ENCODE peak calls at places on chromosomes 11 and 22, in ten cellular contexts. P is DMS79 treated with DMSO at 0.1 percent for 48 hours; J is HS-5; D is Right ventricle myocardium inferior; M is dorsolateral prefrontal cortex; I is cerebellum; H is activated T-helper 9 cell treated with anti-CD3 and anti-CD28 coated beads, Interleukin-2, amount 50 U/mL, for 16 hours; O is kidney glomerular epithelial cell; G is SJSA1; R is KG1. V is an unnamed sample.

GRCh38 chr11:22263613-22264012 is 70.7 kb downstream of the ANO5 start:
- DNase-seq in M (no peak), G (no peak), H (no peak), I (no peak), D (no peak), P (peak), O (no peak), R (no peak), J (no peak), V (no peak)

GRCh38 chr11:65743928-65744698 is 23.5 kb upstream of the RNASEH2C start:
- DNase-seq in M (no peak), P (no peak), R (no peak), H (no peak), D (no peak), G (peak), J (no peak), O (no peak), I (no peak), V (no peak)

GRCh38 chr22:45171830-45172229 is 8.1 kb downstream of the NUP50 start:
- DNase-seq in P (no peak), M (no peak), J (no peak), G (no peak), I (no peak), H (no peak), D (no peak), R (no peak), O (no peak), V (no peak)

GRCh38 chr11:20670932-20671403 is 1.6 kb downstream of the NELL1 start:
- DNase-seq in P (peak), R (no peak), J (no peak), G (no peak), I (no peak), O (no peak), H (no peak), M (no peak), D (no peak), V (no peak)

GRCh38 chr11:86035920-86036319 is 33.0 kb downstream of the PICALM start:
- DNase-seq in D (no peak), H (no peak), I (no peak), G (no peak), R (no peak), M (no peak), P (no peak), O (no peak), J (no peak), V (no peak)

GRCh38 chr11:8604078-8604723 is 10.2 kb upstream of the STK33 start:
- DNase-seq in I (no peak), D (no peak), O (peak), R (no peak), M (no peak), P (no peak), H (no peak), J (peak), G (peak), V (no peak)

GRCh38 chr11:45089251-45089650 is 57.2 kb upstream of the PRDM11 start:
- DNase-seq in I (peak), O (peak), M (no peak), D (peak), P (no peak), G (peak), H (no peak), J (peak), R (no peak), V (peak)

GRCh38 chr11:73591050-73591449 is 6.9 kb downstream of the FAM168A start:
- DNase-seq in G (no peak), R (no peak), J (no peak), D (no peak), I (no peak), P (no peak), O (no peak), H (no peak), M (no peak), V (no peak)

GRCh38 chr22:47045691-47046410 is 283.4 kb downstream of the TBC1D22A start:
- DNase-seq in P (no peak), H (no peak), I (no peak), G (no peak), R (no peak), M (no peak), O (no peak), J (no peak), D (peak), V (no peak)

GRCh38 chr11:68935516-68936357 is 32.0 kb downstream of the IGHMBP2 start:
- DNase-seq in H (no peak), P (no peak), O (no peak), I (no peak), R (no peak), M (no peak), J (no peak), G (no peak), D (peak), V (no peak)

GRCh38 chr11:8698379-8698851 is 15.8 kb downstream of the RPL27A start:
- DNase-seq in H (no peak), I (no peak), J (no peak), G (no peak), M (no peak), O (no peak), R (no peak), P (no peak), D (no peak), V (no peak)

GRCh38 chr22:49880281-49880680 is 26.6 kb downstream of the ZBED4 start:
- DNase-seq in H (no peak), M (no peak), J (no peak), D (no peak), R (peak), P (no peak), O (no peak), G (no peak), I (no peak), V (no peak)